ENCODE peak calls at places on chromosomes 2 and 18, in four cellular contexts. One of them, this sample, is unnamed.

GRCh38 chr2:216017365-216017764 is 4.0 kb upstream of the MREG start:
- DNase-seq in A172: peak; percentile 94
- DNase-seq in iris pigment epithelial cell: no peak
- DNase-seq in stimulated activated CD4-positive, alpha-beta T cell treated with anti-CD3 and anti-CD28 coated beads, Interleukin-12 subunit alpha, Interleukin-12 subunit beta, amount 100 ng/mL, for 48 hours: peak; percentile 34
- DNase-seq in this sample: peak; percentile 75

GRCh38 chr2:72165792-72166191 is 18.1 kb upstream of the CYP26B1 start:
- DNase-seq in A172: no peak
- DNase-seq in iris pigment epithelial cell: peak; percentile 66
- DNase-seq in stimulated activated CD4-positive, alpha-beta T cell treated with anti-CD3 and anti-CD28 coated beads, Interleukin-12 subunit alpha, Interleukin-12 subunit beta, amount 100 ng/mL, for 48 hours: no peak
- DNase-seq in this sample: no peak

GRCh38 chr2:149313512-149313972 is 16.8 kb upstream of the LYPD6 start:
- DNase-seq in A172: peak; percentile 69
- DNase-seq in iris pigment epithelial cell: peak; percentile 31
- DNase-seq in stimulated activated CD4-positive, alpha-beta T cell treated with anti-CD3 and anti-CD28 coated beads, Interleukin-12 subunit alpha, Interleukin-12 subunit beta, amount 100 ng/mL, for 48 hours: no peak
- DNase-seq in this sample: peak; percentile 41

GRCh38 chr2:209773377-209773776 is 1.7 kb downstream of the UNC80 start:
- DNase-seq in A172: no peak
- DNase-seq in iris pigment epithelial cell: no peak
- DNase-seq in stimulated activated CD4-positive, alpha-beta T cell treated with anti-CD3 and anti-CD28 coated beads, Interleukin-12 subunit alpha, Interleukin-12 subunit beta, amount 100 ng/mL, for 48 hours: no peak
- DNase-seq in this sample: no peak

GRCh38 chr2:188291617-188292445 is at the start of gene GULP1:
- DNase-seq in A172: peak; percentile 62
- DNase-seq in iris pigment epithelial cell: peak; percentile 78
- DNase-seq in stimulated activated CD4-positive, alpha-beta T cell treated with anti-CD3 and anti-CD28 coated beads, Interleukin-12 subunit alpha, Interleukin-12 subunit beta, amount 100 ng/mL, for 48 hours: no peak
- DNase-seq in this sample: peak; percentile 71

GRCh38 chr2:147378403-147378802 is 466.4 kb upstream of the ACVR2A start:
- DNase-seq in A172: no peak
- DNase-seq in iris pigment epithelial cell: no peak
- DNase-seq in stimulated activated CD4-positive, alpha-beta T cell treated with anti-CD3 and anti-CD28 coated beads, Interleukin-12 subunit alpha, Interleukin-12 subunit beta, amount 100 ng/mL, for 48 hours: no peak
- DNase-seq in this sample: no peak

GRCh38 chr2:128504242-128505149 is 185.8 kb upstream of the HS6ST1 start:
- DNase-seq in A172: no peak
- DNase-seq in iris pigment epithelial cell: no peak
- DNase-seq in stimulated activated CD4-positive, alpha-beta T cell treated with anti-CD3 and anti-CD28 coated beads, Interleukin-12 subunit alpha, Interleukin-12 subunit beta, amount 100 ng/mL, for 48 hours: no peak
- DNase-seq in this sample: no peak

GRCh38 chr18:31688601-31689000 is 4.2 kb upstream of the B4GALT6 start:
- DNase-seq in A172: no peak
- DNase-seq in iris pigment epithelial cell: no peak
- DNase-seq in stimulated activated CD4-positive, alpha-beta T cell treated with anti-CD3 and anti-CD28 coated beads, Interleukin-12 subunit alpha, Interleukin-12 subunit beta, amount 100 ng/mL, for 48 hours: no peak
- DNase-seq in this sample: no peak

GRCh38 chr2:233820766-233821105 is 33.6 kb downstream of the HJURP start:
- DNase-seq in A172: no peak
- DNase-seq in iris pigment epithelial cell: no peak
- DNase-seq in stimulated activated CD4-positive, alpha-beta T cell treated with anti-CD3 and anti-CD28 coated beads, Interleukin-12 subunit alpha, Interleukin-12 subunit beta, amount 100 ng/mL, for 48 hours: no peak
- DNase-seq in this sample: no peak

GRCh38 chr18:24321071-24321470 is 76.6 kb downstream of the OSBPL1A start:
- DNase-seq in A172: no peak
- DNase-seq in iris pigment epithelial cell: peak; percentile 56
- DNase-seq in stimulated activated CD4-positive, alpha-beta T cell treated with anti-CD3 and anti-CD28 coated beads, Interleukin-12 subunit alpha, Interleukin-12 subunit beta, amount 100 ng/mL, for 48 hours: no peak
- DNase-seq in this sample: no peak

GRCh38 chr2:232980683-232981082 is 32.4 kb downstream of the NGEF start:
- DNase-seq in A172: peak; percentile 55
- DNase-seq in iris pigment epithelial cell: peak; percentile 14
- DNase-seq in stimulated activated CD4-positive, alpha-beta T cell treated with anti-CD3 and anti-CD28 coated beads, Interleukin-12 subunit alpha, Interleukin-12 subunit beta, amount 100 ng/mL, for 48 hours: no peak
- DNase-seq in this sample: peak; percentile 58

GRCh38 chr2:241804326-241805276 is 4.4 kb upstream of the NEU4 start:
- DNase-seq in A172: peak; percentile 60
- DNase-seq in iris pigment epithelial cell: peak; percentile 47
- DNase-seq in stimulated activated CD4-positive, alpha-beta T cell treated with anti-CD3 and anti-CD28 coated beads, Interleukin-12 subunit alpha, Interleukin-12 subunit beta, amount 100 ng/mL, for 48 hours: no peak
- DNase-seq in this sample: peak; percentile 52

GRCh38 chr2:207219716-207220414 is 54.1 kb upstream of the KLF7 start:
- DNase-seq in A172: peak; percentile 59
- DNase-seq in iris pigment epithelial cell: peak; percentile 77
- DNase-seq in stimulated activated CD4-positive, alpha-beta T cell treated with anti-CD3 and anti-CD28 coated beads, Interleukin-12 subunit alpha, Interleukin-12 subunit beta, amount 100 ng/mL, for 48 hours: no peak
- DNase-seq in this sample: peak; percentile 85